ENCODE peak calls at places on chromosomes 11 and 22, in six cellular contexts. One of them, this sample, is unnamed.

GRCh38 chr22:35160268-35160667 is 94.3 kb downstream of the ISX start:
- DNase-seq in iPS DF 6.9: no peak
- DNase-seq in fibroblast of the aortic adventitia: no peak
- DNase-seq in cardiac muscle cell: no peak
- DNase-seq in AG04449: no peak
- DNase-seq in fibroblast of lung: no peak
- DNase-seq in this sample: no peak

GRCh38 chr22:35589071-35589735 is 27.9 kb downstream of the MB start:
- DNase-seq in AG04449: peak; percentile 84
- DNase-seq in iPS DF 6.9: no peak
- DNase-seq in fibroblast of the aortic adventitia: peak; percentile 83
- DNase-seq in cardiac muscle cell: peak; percentile 79
- DNase-seq in fibroblast of lung: peak; percentile 79
- DNase-seq in this sample: peak; percentile 16

GRCh38 chr11:48074425-48075181 is 94.2 kb downstream of the PTPRJ start:
- DNase-seq in fibroblast of the aortic adventitia: no peak
- DNase-seq in iPS DF 6.9: no peak
- DNase-seq in cardiac muscle cell: no peak
- DNase-seq in AG04449: no peak
- DNase-seq in fibroblast of lung: peak; percentile 39
- DNase-seq in this sample: no peak

GRCh38 chr11:1882265-1883238 is 9.1 kb downstream of the PRR33 start:
- DNase-seq in fibroblast of lung: peak; percentile 41
- DNase-seq in fibroblast of the aortic adventitia: peak; percentile 70
- DNase-seq in cardiac muscle cell: peak; percentile 83
- DNase-seq in iPS DF 6.9: peak; percentile 61
- DNase-seq in AG04449: no peak
- DNase-seq in this sample: no peak

GRCh38 chr22:22168941-22169867 is 75.4 kb upstream of the VPREB1 start:
- DNase-seq in iPS DF 6.9: no peak
- DNase-seq in fibroblast of lung: no peak
- DNase-seq in AG04449: no peak
- DNase-seq in cardiac muscle cell: no peak
- DNase-seq in fibroblast of the aortic adventitia: no peak
- DNase-seq in this sample: no peak

GRCh38 chr11:112211556-112211955 is 14.7 kb upstream of the PTS start:
- DNase-seq in iPS DF 6.9: no peak
- DNase-seq in fibroblast of lung: no peak
- DNase-seq in fibroblast of the aortic adventitia: no peak
- DNase-seq in AG04449: no peak
- DNase-seq in cardiac muscle cell: no peak
- DNase-seq in this sample: no peak

GRCh38 chr11:111049131-111049530 is 196.4 kb upstream of the POU2AF2 start:
- DNase-seq in AG04449: no peak
- DNase-seq in cardiac muscle cell: no peak
- DNase-seq in fibroblast of the aortic adventitia: no peak
- DNase-seq in iPS DF 6.9: no peak
- DNase-seq in fibroblast of lung: peak; percentile 35
- DNase-seq in this sample: no peak

GRCh38 chr22:18950141-18950540 is 14.0 kb upstream of the PRODH start:
- DNase-seq in fibroblast of lung: no peak
- DNase-seq in cardiac muscle cell: no peak
- DNase-seq in iPS DF 6.9: no peak
- DNase-seq in fibroblast of the aortic adventitia: no peak
- DNase-seq in AG04449: no peak
- DNase-seq in this sample: no peak

GRCh38 chr11:73154178-73154577 is 12.1 kb upstream of the FCHSD2 start:
- DNase-seq in iPS DF 6.9: no peak
- DNase-seq in AG04449: no peak
- DNase-seq in fibroblast of the aortic adventitia: no peak
- DNase-seq in cardiac muscle cell: no peak
- DNase-seq in fibroblast of lung: no peak
- DNase-seq in this sample: no peak

GRCh38 chr11:118715837-118716260 is 36.4 kb upstream of the TREH start:
- DNase-seq in AG04449: no peak
- DNase-seq in cardiac muscle cell: peak; percentile 30
- DNase-seq in iPS DF 6.9: peak; percentile 83
- DNase-seq in fibroblast of the aortic adventitia: peak; percentile 35
- DNase-seq in fibroblast of lung: peak; percentile 29
- DNase-seq in this sample: no peak

GRCh38 chr22:50506611-50507420 is 686 bp downstream of the LMF2 start:
- DNase-seq in fibroblast of lung: peak; percentile 3
- DNase-seq in cardiac muscle cell: no peak
- DNase-seq in AG04449: no peak
- DNase-seq in fibroblast of the aortic adventitia: no peak
- DNase-seq in iPS DF 6.9: no peak
- DNase-seq in this sample: no peak

GRCh38 chr11:59267196-59267595 is 54.5 kb upstream of the MPEG1 start:
- DNase-seq in AG04449: no peak
- DNase-seq in cardiac muscle cell: no peak
- DNase-seq in iPS DF 6.9: no peak
- DNase-seq in fibroblast of the aortic adventitia: no peak
- DNase-seq in fibroblast of lung: no peak
- DNase-seq in this sample: no peak
- H3K4me3 ChIP-seq in AG04449: no peak overlapping the region
- H3K4me3 ChIP-seq in cardiac muscle cell: no peak overlapping the region
- H3K4me3 ChIP-seq in iPS DF 6.9: no peak overlapping the region
- H3K4me3 ChIP-seq in fibroblast of the aortic adventitia: no peak overlapping the region
- H3K4me3 ChIP-seq in fibroblast of lung: no peak overlapping the region
- H3K4me3 ChIP-seq in this sample: no peak overlapping the region

DNA sequence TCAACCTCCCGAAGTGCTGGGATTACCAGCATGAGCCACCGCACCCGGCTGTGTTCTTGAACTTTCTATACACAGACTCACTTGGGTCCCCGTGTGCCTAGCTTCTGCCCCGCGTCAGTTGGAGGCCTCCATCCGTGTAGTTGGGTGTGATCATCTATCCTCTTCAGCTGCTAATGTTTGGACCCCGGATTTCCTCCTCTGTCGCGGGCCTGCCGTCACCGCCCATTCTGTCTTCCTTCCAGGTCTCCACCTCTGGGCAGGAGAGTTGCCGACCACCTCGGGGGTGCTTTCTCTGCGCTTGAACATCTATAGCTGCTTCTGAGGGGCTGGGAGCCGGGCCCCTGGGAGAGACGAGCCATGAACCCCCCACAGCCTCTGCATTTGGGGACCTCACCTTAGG is 5.5 kb downstream of the CDC42EP1 start:
- DNase-seq in iPS DF 6.9: no peak
- DNase-seq in cardiac muscle cell: no peak
- DNase-seq in fibroblast of the aortic adventitia: no peak
- DNase-seq in AG04449: no peak
- DNase-seq in fibroblast of lung: no peak
- DNase-seq in this sample: no peak
- H3K4me3 ChIP-seq in iPS DF 6.9: no peak overlapping the region
- H3K4me3 ChIP-seq in cardiac muscle cell: no peak overlapping the region
- H3K4me3 ChIP-seq in fibroblast of the aortic adventitia: no peak overlapping the region
- H3K4me3 ChIP-seq in AG04449: no peak overlapping the region
- H3K4me3 ChIP-seq in fibroblast of lung: no peak overlapping the region
- H3K4me3 ChIP-seq in this sample: no peak overlapping the region

GRCh38 chr11:70225629-70226582 is 22.8 kb downstream of the FADD start:
- DNase-seq in fibroblast of lung: no peak
- DNase-seq in AG04449: no peak
- DNase-seq in fibroblast of the aortic adventitia: peak; percentile 47
- DNase-seq in iPS DF 6.9: no peak
- DNase-seq in cardiac muscle cell: peak; percentile 52
- DNase-seq in this sample: no peak

GRCh38 chr11:70230151-70230839 is 27.2 kb downstream of the FADD start:
- DNase-seq in cardiac muscle cell: peak; percentile 27
- DNase-seq in AG04449: no peak
- DNase-seq in fibroblast of the aortic adventitia: peak; percentile 27
- DNase-seq in fibroblast of lung: peak; percentile 62
- DNase-seq in iPS DF 6.9: no peak
- DNase-seq in this sample: no peak

GRCh38 chr11:70229737-70230136 is 26.6 kb downstream of the FADD start:
- DNase-seq in fibroblast of the aortic adventitia: no peak
- DNase-seq in iPS DF 6.9: no peak
- DNase-seq in cardiac muscle cell: no peak
- DNase-seq in AG04449: no peak
- DNase-seq in fibroblast of lung: no peak
- DNase-seq in this sample: no peak

GRCh38 chr11:70230840-70231710 is 28.0 kb downstream of the FADD start:
- DNase-seq in fibroblast of lung: no peak
- DNase-seq in fibroblast of the aortic adventitia: no peak
- DNase-seq in AG04449: no peak
- DNase-seq in cardiac muscle cell: no peak
- DNase-seq in iPS DF 6.9: no peak
- DNase-seq in this sample: no peak

GRCh38 chr11:70226967-70227366 is 23.9 kb downstream of the FADD start:
- DNase-seq in AG04449: no peak
- DNase-seq in fibroblast of the aortic adventitia: no peak
- DNase-seq in iPS DF 6.9: no peak
- DNase-seq in fibroblast of lung: no peak
- DNase-seq in cardiac muscle cell: no peak
- DNase-seq in this sample: no peak
- H3K4me3 ChIP-seq in AG04449: no peak overlapping the region
- H3K4me3 ChIP-seq in fibroblast of the aortic adventitia: no peak overlapping the region
- H3K4me3 ChIP-seq in iPS DF 6.9: no peak overlapping the region
- H3K4me3 ChIP-seq in fibroblast of lung: no peak overlapping the region
- H3K4me3 ChIP-seq in cardiac muscle cell: no peak overlapping the region
- H3K4me3 ChIP-seq in this sample: no peak overlapping the region

GRCh38 chr11:22828373-22828772 is 1.2 kb downstream of the SVIP start:
- DNase-seq in fibroblast of lung: no peak
- DNase-seq in fibroblast of the aortic adventitia: no peak
- DNase-seq in AG04449: no peak
- DNase-seq in iPS DF 6.9: no peak
- DNase-seq in cardiac muscle cell: no peak
- DNase-seq in this sample: no peak
- H3K4me3 ChIP-seq in fibroblast of lung: peak overlapping the region; percentile 81
- H3K4me3 ChIP-seq in fibroblast of the aortic adventitia: peak overlapping the region; percentile 20
- H3K4me3 ChIP-seq in AG04449: no peak overlapping the region
- H3K4me3 ChIP-seq in iPS DF 6.9: no peak overlapping the region
- H3K4me3 ChIP-seq in cardiac muscle cell: no peak overlapping the region
- H3K4me3 ChIP-seq in this sample: no peak overlapping the region

GRCh38 chr11:64060861-64061444 is 25.2 kb downstream of the FLRT1 start:
- DNase-seq in AG04449: no peak
- DNase-seq in fibroblast of lung: peak; percentile 19
- DNase-seq in iPS DF 6.9: no peak
- DNase-seq in fibroblast of the aortic adventitia: peak; percentile 4
- DNase-seq in cardiac muscle cell: peak; percentile 38
- DNase-seq in this sample: no peak

GRCh38 chr11:64058494-64058893 is 22.8 kb downstream of the FLRT1 start:
- DNase-seq in fibroblast of the aortic adventitia: no peak
- DNase-seq in fibroblast of lung: peak; percentile 9
- DNase-seq in cardiac muscle cell: peak; percentile 20
- DNase-seq in AG04449: no peak
- DNase-seq in iPS DF 6.9: no peak
- DNase-seq in this sample: no peak

GRCh38 chr11:64062185-64063039 is 26.7 kb downstream of the FLRT1 start:
- DNase-seq in fibroblast of lung: no peak
- DNase-seq in AG04449: no peak
- DNase-seq in fibroblast of the aortic adventitia: no peak
- DNase-seq in cardiac muscle cell: no peak
- DNase-seq in iPS DF 6.9: no peak
- DNase-seq in this sample: no peak

GRCh38 chr11:64059339-64060176 is 23.8 kb downstream of the FLRT1 start:
- DNase-seq in fibroblast of the aortic adventitia: no peak
- DNase-seq in fibroblast of lung: no peak
- DNase-seq in AG04449: no peak
- DNase-seq in cardiac muscle cell: no peak
- DNase-seq in iPS DF 6.9: no peak
- DNase-seq in this sample: no peak

GRCh38 chr11:64060263-64060860 is 24.6 kb downstream of the FLRT1 start:
- DNase-seq in iPS DF 6.9: no peak
- DNase-seq in fibroblast of lung: no peak
- DNase-seq in AG04449: no peak
- DNase-seq in cardiac muscle cell: no peak
- DNase-seq in fibroblast of the aortic adventitia: no peak
- DNase-seq in this sample: no peak
- H3K4me3 ChIP-seq in iPS DF 6.9: peak overlapping the region; percentile 0
- H3K4me3 ChIP-seq in fibroblast of lung: peak overlapping the region; percentile 6
- H3K4me3 ChIP-seq in AG04449: peak overlapping the region; percentile 62
- H3K4me3 ChIP-seq in cardiac muscle cell: peak overlapping the region; percentile 22
- H3K4me3 ChIP-seq in fibroblast of the aortic adventitia: peak overlapping the region; percentile 54
- H3K4me3 ChIP-seq in this sample: peak overlapping the region; percentile 44

This sample was measured in skeletal muscle cell.